ENCODE peak calls at places on chromosome 21, in ten cellular contexts. C, X, L, J, S, A, Q, K, P and W are unnamed samples.

GRCh38 chr21:33030633-33031032 is 4.9 kb downstream of the OLIG2 start:
- DNase-seq in C (no peak), X (peak), L (no peak), J (no peak), S (no peak), A (no peak), Q (no peak), K (no peak), P (no peak), W (no peak)

GRCh38 chr21:42348762-42349161 is 2.0 kb downstream of the TFF2 start:
- DNase-seq in C (no peak), X (no peak), L (no peak), J (no peak), S (no peak), A (no peak), Q (no peak), K (no peak), P (no peak), W (no peak)

GRCh38 chr21:43600642-43601397 is 58.5 kb downstream of the HSF2BP start:
- DNase-seq in C (peak), X (no peak), L (peak), J (peak), S (no peak), A (peak), Q (no peak), K (peak), P (no peak), W (no peak)

GRCh38 chr21:41903559-41904351 is 24.6 kb upstream of the PRDM15 start:
- DNase-seq in C (no peak), X (no peak), L (no peak), J (no peak), S (no peak), A (peak), Q (no peak), K (no peak), P (no peak), W (no peak)

GRCh38 chr21:44086636-44087425 is 20.4 kb upstream of the PWP2 start:
- DNase-seq in C (no peak), X (no peak), L (no peak), J (no peak), S (no peak), A (no peak), Q (no peak), K (no peak), P (no peak), W (peak)

GRCh38 chr21:16541366-16541765 is 811.6 kb downstream of the USP25 start:
- DNase-seq in C (no peak), X (no peak), L (no peak), J (no peak), S (no peak), A (no peak), Q (no peak), K (no peak), P (no peak), W (no peak)

GRCh38 chr21:34771512-34772028 is 102.8 kb downstream of the CLIC6 start:
- DNase-seq in C (peak), X (no peak), L (peak), J (peak), S (no peak), A (peak), Q (no peak), K (peak), P (no peak), W (no peak)

GRCh38 chr21:34843562-34843961 is 174.8 kb downstream of the CLIC6 start:
- DNase-seq in C (no peak), X (no peak), L (no peak), J (no peak), S (no peak), A (peak), Q (no peak), K (no peak), P (no peak), W (no peak)

GRCh38 chr21:33069994-33070811 is at the start of gene OLIG1:
- DNase-seq in C (peak), X (peak), L (no peak), J (peak), S (peak), A (peak), Q (no peak), K (peak), P (peak), W (no peak)

GRCh38 chr21:41247561-41247968 is 69.0 kb upstream of the FAM3B start:
- DNase-seq in C (peak), X (no peak), L (peak), J (no peak), S (no peak), A (peak), Q (peak), K (peak), P (peak), W (no peak)

GRCh38 chr21:26881504-26882228 is 36.5 kb upstream of the ADAMTS1 start:
- DNase-seq in C (peak), X (no peak), L (no peak), J (peak), S (no peak), A (peak), Q (no peak), K (no peak), P (no peak), W (no peak)

GRCh38 chr21:34878501-34878900 is 170.6 kb downstream of the RUNX1 start:
- DNase-seq in C (no peak), X (no peak), L (no peak), J (peak), S (no peak), A (no peak), Q (no peak), K (peak), P (no peak), W (no peak)

GRCh38 chr21:16422702-16423101 is 692.9 kb downstream of the USP25 start:
- DNase-seq in C (peak), X (no peak), L (no peak), J (no peak), S (no peak), A (no peak), Q (no peak), K (no peak), P (no peak), W (no peak)

GRCh38 chr21:29613021-29613420 is 314.3 kb downstream of the BACH1 start:
- DNase-seq in C (peak), X (no peak), L (no peak), J (peak), S (no peak), A (peak), Q (no peak), K (no peak), P (no peak), W (no peak)

GRCh38 chr21:29443398-29444010 is 144.8 kb downstream of the BACH1 start:
- DNase-seq in C (peak), X (no peak), L (no peak), J (no peak), S (no peak), A (no peak), Q (no peak), K (no peak), P (no peak), W (no peak)

GRCh38 chr21:33039542-33039941 is 13.8 kb downstream of the OLIG2 start:
- DNase-seq in C (no peak), X (no peak), L (no peak), J (no peak), S (no peak), A (no peak), Q (no peak), K (no peak), P (no peak), W (no peak)

GRCh38 chr21:23968008-23968407 is 1639.3 kb downstream of the MRPL39 start:
- DNase-seq in C (no peak), X (no peak), L (no peak), J (no peak), S (no peak), A (no peak), Q (no peak), K (no peak), P (no peak), W (no peak)

GRCh38 chr21:42666023-42666747 is 12.8 kb downstream of the PDE9A start:
- DNase-seq in C (no peak), X (no peak), L (no peak), J (no peak), S (no peak), A (no peak), Q (no peak), K (peak), P (no peak), W (no peak)

GRCh38 chr21:34613679-34614442 is 1.1 kb downstream of the RCAN1 start:
- DNase-seq in C (peak), X (peak), L (no peak), J (peak), S (no peak), A (peak), Q (no peak), K (peak), P (peak), W (no peak)

GRCh38 chr21:27001526-27001925 is 34.6 kb upstream of the ADAMTS5 start:
- DNase-seq in C (no peak), X (no peak), L (no peak), J (no peak), S (no peak), A (no peak), Q (no peak), K (no peak), P (no peak), W (no peak)

GRCh38 chr21:26846036-26846931 is 1.1 kb upstream of the ADAMTS1 start:
- DNase-seq in C (peak), X (no peak), L (peak), J (peak), S (peak), A (peak), Q (peak), K (peak), P (peak), W (peak)

GRCh38 chr21:42063206-42063577 is 7.9 kb upstream of the UMODL1 start:
- DNase-seq in C (no peak), X (no peak), L (no peak), J (no peak), S (no peak), A (no peak), Q (no peak), K (peak), P (no peak), W (no peak)

GRCh38 chr21:28590026-28590425 is 402.7 kb downstream of the LTN1 start:
- DNase-seq in C (no peak), X (no peak), L (no peak), J (no peak), S (no peak), A (no peak), Q (no peak), K (no peak), P (no peak), W (no peak)

GRCh38 chr21:43986544-43987451 is 25.3 kb upstream of the TRAPPC10 start:
- DNase-seq in C (no peak), X (no peak), L (no peak), J (peak), S (no peak), A (no peak), Q (no peak), K (no peak), P (no peak), W (no peak)

GRCh38 chr21:34558960-34559631 is 47.1 kb upstream of the KCNE1 start:
- DNase-seq in C (no peak), X (no peak), L (no peak), J (peak), S (no peak), A (no peak), Q (no peak), K (no peak), P (no peak), W (no peak)

GRCh38 chr21:41711416-41712023 is 55.3 kb downstream of the RIPK4 start:
- DNase-seq in C (no peak), X (no peak), L (no peak), J (no peak), S (no peak), A (no peak), Q (no peak), K (no peak), P (peak), W (no peak)

GRCh38 chr21:42038826-42039425 is 28.8 kb upstream of the ZBTB21 start:
- DNase-seq in C (no peak), X (no peak), L (no peak), J (no peak), S (no peak), A (peak), Q (no peak), K (no peak), P (no peak), W (no peak)

GRCh38 chr21:45954271-45954670 is 27.3 kb upstream of the COL6A1 start:
- DNase-seq in C (peak), X (no peak), L (peak), J (no peak), S (no peak), A (peak), Q (no peak), K (no peak), P (no peak), W (no peak)
- TF ChIP-seq CTCF in C (peak), X (no peak), L (peak), J (no peak), S (no peak), A (peak), Q (peak), K (no peak), P (no peak), W (no peak)

GRCh38 chr21:25350056-25350455 is 257.2 kb downstream of the MRPL39 start:
- DNase-seq in C (peak), X (peak), L (peak), J (peak), S (no peak), A (peak), Q (no peak), K (no peak), P (no peak), W (no peak)
- TF ChIP-seq CTCF in C (peak), X (peak), L (peak), J (peak), S (peak), A (peak), Q (no peak), K (no peak), P (no peak), W (no peak)

GRCh38 chr21:36257657-36258056 is 62.3 kb upstream of the MORC3 start:
- DNase-seq in C (no peak), X (no peak), L (no peak), J (no peak), S (no peak), A (no peak), Q (no peak), K (no peak), P (no peak), W (no peak)

GRCh38 chr21:36263797-36264196 is 56.2 kb upstream of the MORC3 start:
- DNase-seq in C (no peak), X (no peak), L (no peak), J (no peak), S (no peak), A (no peak), Q (no peak), K (no peak), P (no peak), W (no peak)

GRCh38 chr21:36261459-36261858 is 58.5 kb upstream of the MORC3 start:
- DNase-seq in C (no peak), X (no peak), L (no peak), J (peak), S (no peak), A (no peak), Q (no peak), K (no peak), P (no peak), W (no peak)

GRCh38 chr21:36260030-36260787 is 59.8 kb upstream of the MORC3 start:
- DNase-seq in C (peak), X (peak), L (peak), J (peak), S (peak), A (peak), Q (no peak), K (peak), P (peak), W (peak)

DNA sequence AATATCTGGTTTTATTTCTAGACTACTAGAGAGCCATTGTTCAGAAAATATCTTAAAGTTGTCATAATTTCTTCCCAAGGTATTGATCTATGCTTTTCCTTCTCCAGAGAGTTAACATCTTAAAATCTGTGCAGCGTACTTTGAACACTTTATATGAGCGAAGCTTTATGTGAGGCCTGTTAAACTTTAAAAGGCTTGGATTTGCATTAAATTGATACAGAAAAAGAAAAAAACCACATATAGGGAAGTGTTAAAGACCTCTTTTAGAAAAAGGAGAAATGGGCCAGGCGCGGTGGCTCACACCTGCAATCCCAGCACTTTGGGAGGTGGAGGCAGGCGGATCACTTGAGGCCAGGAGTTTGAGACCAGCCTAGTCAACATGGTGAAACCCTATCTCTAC is 59.2 kb upstream of the MORC3 start:
- DNase-seq in C (no peak), X (no peak), L (no peak), J (no peak), S (no peak), A (no peak), Q (no peak), K (no peak), P (no peak), W (no peak)
- TF ChIP-seq CTCF in C (no peak), X (no peak), L (no peak), J (no peak), S (peak), A (no peak), Q (no peak), K (peak), P (no peak), W (peak)

GRCh38 chr21:38170705-38171682 is 85.8 kb upstream of the KCNJ15 start:
- DNase-seq in C (no peak), X (no peak), L (no peak), J (peak), S (no peak), A (peak), Q (no peak), K (no peak), P (no peak), W (no peak)
- TF ChIP-seq CTCF in C (peak), X (no peak), L (peak), J (peak), S (no peak), A (peak), Q (no peak), K (no peak), P (no peak), W (no peak)

DNA sequence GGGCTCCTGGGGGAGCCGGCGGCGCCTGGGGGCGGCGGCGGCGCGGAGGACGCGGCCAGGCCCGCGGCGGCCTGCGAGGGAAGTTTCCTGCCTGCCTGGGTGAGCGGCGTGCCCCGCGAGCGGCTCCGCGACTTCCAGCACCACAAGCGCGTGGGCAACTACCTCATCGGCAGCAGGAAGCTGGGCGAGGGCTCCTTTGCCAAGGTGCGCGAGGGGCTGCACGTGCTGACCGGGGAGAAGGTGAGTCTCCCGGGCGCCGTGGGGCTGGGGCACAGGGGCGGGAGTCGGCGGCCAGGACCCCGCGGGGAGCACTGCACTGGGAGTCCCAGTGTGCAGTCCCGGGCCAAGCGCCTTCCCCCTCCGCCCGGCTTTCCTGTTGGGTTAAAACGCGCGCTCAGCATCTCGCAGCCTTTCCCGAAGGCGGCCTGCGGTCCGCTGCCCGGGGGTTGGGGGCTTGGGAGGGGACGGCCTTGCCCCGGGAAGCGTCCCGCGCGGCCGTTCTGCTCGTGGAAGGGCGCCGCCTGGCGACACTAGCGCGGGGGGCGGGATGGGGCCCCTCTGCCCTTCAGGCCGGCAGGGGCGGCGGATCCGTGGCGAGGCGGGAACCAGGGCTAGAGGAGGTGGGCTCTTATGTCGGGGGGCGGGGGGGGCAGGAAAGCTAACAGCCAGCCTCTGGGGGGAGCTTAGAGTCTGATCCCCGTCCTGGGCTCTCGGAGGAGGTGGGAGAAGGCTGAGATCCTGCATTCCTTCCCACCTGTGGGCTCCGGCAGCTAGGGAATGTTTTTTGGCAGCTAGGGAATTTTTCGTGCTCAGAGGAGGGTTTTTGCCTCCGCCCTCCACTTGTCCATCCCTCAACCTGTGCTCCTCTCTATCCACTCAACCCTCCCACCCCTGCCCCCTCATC is 1.1 kb downstream of the HUNK start:
- DNase-seq in C (peak), X (peak), L (no peak), J (no peak), S (peak), A (peak), Q (no peak), K (peak), P (peak), W (peak)
- TF ChIP-seq CTCF in C (peak), X (peak), L (peak), J (peak), S (peak), A (no peak), Q (peak), K (peak), P (peak), W (peak)

DNA sequence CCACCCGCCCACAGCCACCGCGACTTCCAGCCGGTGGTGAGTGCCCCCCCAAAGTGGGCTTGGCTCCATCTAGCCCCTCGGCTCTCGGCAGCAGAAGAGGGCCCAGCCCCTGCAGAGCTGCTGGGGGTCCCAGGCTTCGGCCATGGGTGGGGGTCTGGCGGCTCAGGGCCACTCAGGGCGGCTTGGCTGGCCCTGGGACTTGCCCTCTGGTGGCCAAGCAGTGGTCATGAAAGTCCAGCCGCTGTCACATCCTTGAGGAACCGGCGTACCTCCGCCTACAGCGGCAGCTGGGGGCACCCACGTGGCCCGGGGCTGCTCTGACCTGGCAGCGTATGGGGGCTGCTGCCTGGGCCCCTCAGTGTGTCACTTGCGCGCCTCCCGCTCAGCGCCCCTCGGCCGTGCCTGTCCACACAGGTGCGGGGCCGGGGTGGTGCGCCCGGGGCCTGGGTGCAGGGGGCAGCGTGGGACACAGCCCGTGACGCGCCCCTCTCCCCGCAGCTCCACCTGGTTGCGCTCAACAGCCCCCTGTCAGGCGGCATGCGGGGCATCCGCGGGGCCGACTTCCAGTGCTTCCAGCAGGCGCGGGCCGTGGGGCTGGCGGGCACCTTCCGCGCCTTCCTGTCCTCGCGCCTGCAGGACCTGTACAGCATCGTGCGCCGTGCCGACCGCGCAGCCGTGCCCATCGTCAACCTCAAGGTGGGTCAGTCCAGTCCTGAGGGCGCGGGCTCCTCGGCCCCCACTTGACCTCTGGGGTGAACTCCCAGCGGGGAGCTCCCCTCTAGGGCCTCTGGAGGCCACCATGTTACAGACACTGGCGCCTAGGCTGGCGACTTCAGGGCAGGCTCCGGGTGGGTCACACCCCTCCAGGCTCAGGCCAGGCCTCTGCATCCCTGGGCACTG is 32.4 kb downstream of the SLC19A1 start:
- DNase-seq in C (no peak), X (no peak), L (no peak), J (no peak), S (no peak), A (no peak), Q (no peak), K (no peak), P (no peak), W (no peak)
- TF ChIP-seq CTCF in C (no peak), X (no peak), L (peak), J (no peak), S (no peak), A (no peak), Q (peak), K (no peak), P (no peak), W (no peak)